ENCODE peak calls at places on chromosome X, in four cellular contexts. Y, U, Q and P are unnamed samples.
A peak's percentile ranks its signal among the peaks of the same experiment; 100 is the strongest.

GRCh38 chrX:3815896-3816664 is 102.6 kb upstream of the PRKX start:
- DNase-seq in Y (peak; percentile 62), U (peak; percentile 76), Q (peak; percentile 58), P (peak; percentile 67)

GRCh38 chrX:150934453-150934852 is 36.0 kb upstream of the CD99L2 start:
- DNase-seq in Y (no peak), U (no peak), Q (peak; percentile 52), P (no peak)

GRCh38 chrX:1661048-1661921 is 46.4 kb downstream of the ASMT start:
- DNase-seq in Y (peak; percentile 97), U (peak; percentile 79), Q (no peak), P (peak; percentile 79)

GRCh38 chrX:71199252-71199651 is 23.8 kb upstream of the GJB1 start:
- DNase-seq in Y (no peak), U (no peak), Q (no peak), P (no peak)

GRCh38 chrX:8366491-8366890 is 98.1 kb upstream of the VCX3B start:
- DNase-seq in Y (no peak), U (no peak), Q (no peak), P (no peak)

GRCh38 chrX:46912673-46913491 is 661 bp downstream of the JADE3 start:
- DNase-seq in Y (peak; percentile 63), U (peak; percentile 54), Q (peak; percentile 71), P (peak; percentile 54)

GRCh38 chrX:87583679-87584078 is 66.1 kb downstream of the KLHL4 start:
- DNase-seq in Y (peak; percentile 3), U (no peak), Q (no peak), P (no peak)

GRCh38 chrX:41180194-41180902 is 95.1 kb downstream of the USP9X start:
- DNase-seq in Y (peak; percentile 57), U (peak; percentile 61), Q (peak; percentile 85), P (no peak)

GRCh38 chrX:121975666-121976065 is 928.3 kb downstream of the GLUD2 start:
- DNase-seq in Y (no peak), U (no peak), Q (no peak), P (no peak)

GRCh38 chrX:87003031-87003430 is 514.6 kb upstream of the KLHL4 start:
- DNase-seq in Y (no peak), U (no peak), Q (no peak), P (no peak)

GRCh38 chrX:49177873-49178480 is 6.3 kb downstream of the PLP2 start:
- DNase-seq in Y (no peak), U (no peak), Q (no peak), P (no peak)

GRCh38 chrX:123399709-123400108 is 215.6 kb downstream of the GRIA3 start:
- DNase-seq in Y (no peak), U (no peak), Q (no peak), P (no peak)

GRCh38 chrX:47563801-47564315 is 2.9 kb downstream of the ARAF start:
- DNase-seq in Y (no peak), U (no peak), Q (no peak), P (no peak)

GRCh38 chrX:23435108-23435507 is 100.5 kb downstream of the PTCHD1 start:
- DNase-seq in Y (no peak), U (no peak), Q (no peak), P (no peak)

GRCh38 chrX:55149242-55149641 is 60.4 kb downstream of the PAGE2 start:
- DNase-seq in Y (no peak), U (no peak), Q (no peak), P (no peak)

GRCh38 chrX:102154218-102154860 is 1.4 kb downstream of the BEX5 start:
- DNase-seq in Y (no peak), U (no peak), Q (no peak), P (no peak)

GRCh38 chrX:33336783-33337182 is 125.4 kb upstream of the DMD start:
- DNase-seq in Y (no peak), U (no peak), Q (peak; percentile 2), P (no peak)

GRCh38 chrX:115268421-115268820 is 21.1 kb upstream of the LUZP4 start:
- DNase-seq in Y (no peak), U (no peak), Q (peak; percentile 15), P (no peak)

GRCh38 chrX:110178179-110178865 is 139.6 kb downstream of the AMMECR1 start:
- DNase-seq in Y (no peak), U (no peak), Q (no peak), P (no peak)

GRCh38 chrX:134000260-134001245 is 15.2 kb upstream of the GPC3 start:
- DNase-seq in Y (no peak), U (no peak), Q (no peak), P (no peak)
- H3K4me1 ChIP-seq in Y (no peaks in the 10 kb centered on the region), U (peaks cover 1% of the 10 kb centered on the region), Q (peaks cover 21% of the 10 kb centered on the region), P (no peaks in the 10 kb centered on the region)

DNA sequence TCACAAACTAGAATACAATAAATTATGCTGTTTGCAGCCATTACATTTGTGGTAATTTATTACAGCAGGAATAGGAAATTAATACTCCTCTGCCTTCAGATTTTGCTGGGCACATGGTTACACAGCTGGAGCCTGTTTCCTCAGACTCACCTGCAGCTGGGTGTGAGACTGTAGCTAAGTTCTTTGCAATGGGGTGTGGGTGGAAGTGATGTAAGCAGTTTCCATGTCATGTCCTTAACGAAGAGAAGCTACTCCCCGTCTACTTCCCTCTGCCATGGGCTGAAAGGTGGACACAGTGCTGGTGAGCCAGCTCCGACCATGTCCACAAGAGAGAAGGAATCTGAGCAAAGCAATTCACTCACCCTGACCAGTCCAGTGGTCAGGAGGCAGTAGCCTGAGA is 18.2 kb downstream of the SH3KBP1 start:
- DNase-seq in Y (peak; percentile 30), U (no peak), Q (no peak), P (no peak)
- H3K4me1 ChIP-seq in Y (peaks cover 74% of the 10 kb centered on the region), U (no peaks in the 10 kb centered on the region), Q (peaks cover 8% of the 10 kb centered on the region), P (peaks cover 27% of the 10 kb centered on the region)

GRCh38 chrX:45830343-45830742 is 629.7 kb upstream of the DIPK2B start:
- DNase-seq in Y (no peak), U (no peak), Q (no peak), P (no peak)
- H3K4me1 ChIP-seq in Y (no peaks in the 10 kb centered on the region), U (no peaks in the 10 kb centered on the region), Q (no peaks in the 10 kb centered on the region), P (no peaks in the 10 kb centered on the region)

GRCh38 chrX:10536744-10537143 is 83.6 kb downstream of the MID1 start:
- DNase-seq in Y (no peak), U (no peak), Q (no peak), P (no peak)
- H3K4me1 ChIP-seq in Y (no peaks in the 10 kb centered on the region), U (no peaks in the 10 kb centered on the region), Q (no peaks in the 10 kb centered on the region), P (no peaks in the 10 kb centered on the region)

GRCh38 chrX:151982217-151982616 is 7.7 kb upstream of the GABRE start:
- DNase-seq in Y (no peak), U (no peak), Q (peak; percentile 40), P (no peak)
- H3K4me1 ChIP-seq in Y (no peaks in the 10 kb centered on the region), U (no peaks in the 10 kb centered on the region), Q (peaks cover 48% of the 10 kb centered on the region), P (no peaks in the 10 kb centered on the region)

GRCh38 chrX:45755719-45756118 is 555.0 kb upstream of the DIPK2B start:
- DNase-seq in Y (no peak), U (no peak), Q (no peak), P (no peak)
- H3K4me1 ChIP-seq in Y (peaks cover 57% of the 10 kb centered on the region), U (no peaks in the 10 kb centered on the region), Q (peaks cover 35% of the 10 kb centered on the region), P (peaks cover 41% of the 10 kb centered on the region)

DNA sequence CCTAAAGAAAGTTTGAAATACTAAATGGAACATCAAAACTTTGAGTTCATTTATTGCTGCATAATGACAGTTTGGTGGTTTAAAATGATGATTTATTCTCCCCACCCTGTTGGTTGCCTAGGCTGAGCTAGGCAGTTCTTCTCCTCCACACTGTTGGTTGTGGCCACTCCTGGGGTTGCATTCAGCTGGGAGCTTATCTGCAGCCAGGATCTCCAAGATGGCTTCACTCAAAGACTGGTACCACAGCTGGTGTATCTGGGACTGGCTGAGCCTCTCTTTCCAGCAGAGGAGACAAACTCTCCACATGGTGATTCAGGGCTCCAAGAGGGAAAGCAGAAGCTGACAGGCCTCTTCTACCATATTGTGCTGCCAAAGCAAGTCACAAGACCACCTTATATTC is 33.1 kb downstream of the MSL3 start:
- DNase-seq in Y (peak; percentile 50), U (no peak), Q (no peak), P (no peak)
- H3K4me1 ChIP-seq in Y (peaks cover 29% of the 10 kb centered on the region), U (no peaks in the 10 kb centered on the region), Q (no peaks in the 10 kb centered on the region), P (no peaks in the 10 kb centered on the region)

GRCh38 chrX:17529349-17529748 is 154.3 kb downstream of the NHS start:
- DNase-seq in Y (no peak), U (no peak), Q (no peak), P (no peak)

GRCh38 chrX:17527135-17527701 is 152.2 kb downstream of the NHS start:
- DNase-seq in Y (no peak), U (peak; percentile 78), Q (no peak), P (peak; percentile 80)

GRCh38 chrX:17525266-17525665 is 150.3 kb downstream of the NHS start:
- DNase-seq in Y (no peak), U (no peak), Q (no peak), P (no peak)

GRCh38 chrX:17527932-17528331 is 152.9 kb downstream of the NHS start:
- DNase-seq in Y (peak; percentile 27), U (no peak), Q (no peak), P (no peak)

DNA sequence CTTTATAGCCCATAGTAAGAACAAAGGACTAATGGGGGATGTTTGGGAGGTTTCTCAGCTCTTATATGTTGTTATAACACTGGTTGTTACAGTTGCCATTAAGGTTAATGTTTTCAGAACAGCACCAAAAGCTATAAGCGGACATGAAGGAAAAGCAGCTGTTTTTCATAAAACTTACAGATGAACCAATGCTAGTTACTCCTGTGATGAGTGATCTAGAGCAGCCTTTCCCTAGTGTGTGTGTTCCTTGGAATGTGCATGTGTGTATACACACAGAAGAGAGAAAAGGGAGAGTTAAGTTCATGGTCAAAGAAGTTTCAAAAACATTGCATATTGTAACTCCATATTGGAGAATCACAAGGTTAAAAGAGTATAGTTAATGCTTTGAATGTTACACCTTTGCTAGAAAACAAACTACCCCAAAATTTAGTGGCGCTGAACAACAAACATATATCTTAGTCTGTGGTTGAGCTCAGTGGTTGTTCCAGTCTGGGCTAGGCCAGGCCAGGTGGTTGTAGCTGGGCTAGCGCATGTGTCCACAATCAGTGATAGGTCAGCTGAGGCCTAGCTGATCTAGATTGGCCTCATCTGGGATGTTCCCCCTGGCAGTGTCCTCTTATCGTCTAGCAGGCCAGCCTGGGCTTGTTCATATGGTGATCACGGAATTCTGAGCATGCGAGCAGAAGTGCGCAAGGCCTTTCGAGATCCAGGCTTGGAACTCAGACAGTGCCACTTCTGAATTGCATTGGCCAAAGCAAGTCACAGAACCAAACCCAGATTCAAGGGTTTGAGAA is 151.0 kb downstream of the NHS start:
- DNase-seq in Y (no peak), U (no peak), Q (peak; percentile 52), P (no peak)
- H3K4me1 ChIP-seq in Y (peaks cover 2% of the 10 kb centered on the region), U (peaks cover 3% of the 10 kb centered on the region), Q (peaks cover 27% of the 10 kb centered on the region), P (peaks cover 15% of the 10 kb centered on the region)

DNA sequence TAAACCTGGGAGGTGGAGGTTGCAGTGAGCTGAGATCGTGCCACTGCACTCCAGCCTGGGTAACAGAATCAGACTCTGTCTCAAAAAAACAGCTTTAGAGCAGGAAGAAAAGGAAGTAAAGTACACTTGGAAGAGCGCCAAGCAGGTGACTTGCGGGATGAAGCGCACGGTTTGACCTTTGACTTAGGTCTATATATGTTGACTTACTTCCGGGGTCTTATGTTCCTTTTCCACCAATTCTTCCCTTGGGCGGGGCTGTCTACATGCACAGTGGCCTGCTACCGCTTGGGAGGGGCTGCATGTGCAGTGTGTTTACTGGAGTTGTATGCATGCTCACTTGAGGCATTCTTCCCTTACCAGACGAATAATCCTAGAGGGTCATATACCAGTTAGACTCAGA is 108.6 kb downstream of the APOOL start:
- DNase-seq in Y (no peak), U (no peak), Q (no peak), P (no peak)
- H3K4me1 ChIP-seq in Y (no peaks in the 10 kb centered on the region), U (no peaks in the 10 kb centered on the region), Q (no peaks in the 10 kb centered on the region), P (no peaks in the 10 kb centered on the region)

DNA sequence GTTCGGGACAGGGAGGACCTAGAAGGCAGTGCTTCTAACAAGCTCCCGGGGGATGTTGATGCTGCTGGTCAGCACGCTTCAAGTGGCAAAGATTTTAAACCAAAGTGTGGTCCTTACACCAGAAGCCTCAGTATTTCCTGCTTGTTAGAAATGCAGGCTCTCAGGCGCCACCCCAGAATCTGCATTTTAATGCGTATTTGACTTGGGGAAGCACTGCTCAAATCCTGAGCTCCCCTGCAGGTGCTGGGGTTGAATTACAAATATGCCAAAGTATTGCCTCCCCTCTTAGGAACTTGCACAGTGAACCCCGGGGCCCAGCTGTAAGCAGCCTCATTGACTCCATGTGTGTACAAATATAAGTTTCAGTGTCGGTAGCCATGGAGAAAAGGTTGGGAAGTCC is 70.8 kb upstream of the RAI2 start:
- DNase-seq in Y (no peak), U (no peak), Q (no peak), P (no peak)
- H3K4me1 ChIP-seq in Y (no peaks in the 10 kb centered on the region), U (no peaks in the 10 kb centered on the region), Q (no peaks in the 10 kb centered on the region), P (no peaks in the 10 kb centered on the region)